ENCODE peak calls at places on chromosomes 1 and 21, in six cellular contexts. One of them, this sample, is unnamed.
A peak's percentile ranks its signal among the peaks of the same experiment; 100 is the strongest.

GRCh38 chr1:1170215-1170890 is 3.3 kb upstream of the TTLL10 start:
- DNase-seq in fibroblast of pulmonary artery: no peak
- DNase-seq in IMR-90: no peak
- DNase-seq in spleen: no peak
- DNase-seq in CD8-positive, alpha-beta memory T cell: no peak
- DNase-seq in tibial artery: no peak
- DNase-seq in this sample: no peak

GRCh38 chr1:215083408-215083961 is 948 bp downstream of the KCNK2 start:
- DNase-seq in IMR-90: peak; percentile 63
- DNase-seq in fibroblast of pulmonary artery: peak; percentile 15
- DNase-seq in tibial artery: no peak
- DNase-seq in CD8-positive, alpha-beta memory T cell: no peak
- DNase-seq in spleen: peak; percentile 58
- DNase-seq in this sample: no peak

GRCh38 chr1:165829888-165830287 is 2.5 kb downstream of the UCK2 start:
- DNase-seq in CD8-positive, alpha-beta memory T cell: no peak
- DNase-seq in tibial artery: no peak
- DNase-seq in IMR-90: no peak
- DNase-seq in spleen: no peak
- DNase-seq in fibroblast of pulmonary artery: no peak
- DNase-seq in this sample: no peak

GRCh38 chr21:41819236-41819855 is 52.5 kb upstream of the RIPK4 start:
- DNase-seq in spleen: peak; percentile 65
- DNase-seq in IMR-90: no peak
- DNase-seq in tibial artery: no peak
- DNase-seq in CD8-positive, alpha-beta memory T cell: no peak
- DNase-seq in fibroblast of pulmonary artery: no peak
- DNase-seq in this sample: no peak

GRCh38 chr1:232012773-232013386 is 386.3 kb downstream of the DISC1 start:
- DNase-seq in spleen: no peak
- DNase-seq in fibroblast of pulmonary artery: peak; percentile 92
- DNase-seq in CD8-positive, alpha-beta memory T cell: no peak
- DNase-seq in tibial artery: peak; percentile 57
- DNase-seq in IMR-90: peak; percentile 96
- DNase-seq in this sample: no peak

GRCh38 chr1:198694542-198694941 is 55.7 kb downstream of the PTPRC start:
- DNase-seq in CD8-positive, alpha-beta memory T cell: no peak
- DNase-seq in fibroblast of pulmonary artery: no peak
- DNase-seq in tibial artery: no peak
- DNase-seq in IMR-90: no peak
- DNase-seq in spleen: no peak
- DNase-seq in this sample: no peak

GRCh38 chr1:41935226-41935625 is 16.5 kb upstream of the HIVEP3 start:
- DNase-seq in CD8-positive, alpha-beta memory T cell: no peak
- DNase-seq in IMR-90: peak; percentile 34
- DNase-seq in spleen: no peak
- DNase-seq in tibial artery: no peak
- DNase-seq in fibroblast of pulmonary artery: peak; percentile 69
- DNase-seq in this sample: no peak

GRCh38 chr1:153658400-153659174 is at the start of gene SNAPIN:
- DNase-seq in IMR-90: peak; percentile 80
- DNase-seq in spleen: peak; percentile 98
- DNase-seq in CD8-positive, alpha-beta memory T cell: peak; percentile 91
- DNase-seq in fibroblast of pulmonary artery: peak; percentile 86
- DNase-seq in tibial artery: peak; percentile 92
- DNase-seq in this sample: peak; percentile 92

GRCh38 chr1:93328809-93329477 is 16.8 kb upstream of the DR1 start:
- DNase-seq in tibial artery: no peak
- DNase-seq in IMR-90: peak; percentile 83
- DNase-seq in spleen: no peak
- DNase-seq in fibroblast of pulmonary artery: no peak
- DNase-seq in CD8-positive, alpha-beta memory T cell: no peak
- DNase-seq in this sample: peak; percentile 11

GRCh38 chr1:245431706-245432105 is 276.9 kb downstream of the KIF26B start:
- DNase-seq in fibroblast of pulmonary artery: no peak
- DNase-seq in IMR-90: no peak
- DNase-seq in CD8-positive, alpha-beta memory T cell: no peak
- DNase-seq in spleen: no peak
- DNase-seq in tibial artery: no peak
- DNase-seq in this sample: no peak

GRCh38 chr1:29471487-29472313 is 235.4 kb downstream of the PTPRU start:
- DNase-seq in fibroblast of pulmonary artery: no peak
- DNase-seq in IMR-90: no peak
- DNase-seq in tibial artery: no peak
- DNase-seq in spleen: peak; percentile 64
- DNase-seq in CD8-positive, alpha-beta memory T cell: peak; percentile 28
- DNase-seq in this sample: no peak